ENCODE peak calls at places on chromosomes 5 and 9, in nine cellular contexts. One of them, this sample, is unnamed.

GRCh38 chr5:42595597-42595996 is 161.0 kb upstream of the CCDC152 start:
- DNase-seq in lower lobe of right lung: no peak
- DNase-seq in fibroblast of the aortic adventitia: no peak
- DNase-seq in stimulated activated CD4-positive, alpha-beta T cell treated with anti-CD3 and anti-CD28 coated beads, TNF-alpha, amount 100 ng/mL, for 24 hours: no peak
- DNase-seq in IMR-90: no peak
- DNase-seq in T-helper 1 cell: no peak
- DNase-seq in fibroblast of the conjunctiva: no peak
- DNase-seq in activated naive CD4-positive, alpha-beta T cell: no peak
- DNase-seq in CD4-positive, alpha-beta T cell: no peak
- DNase-seq in this sample: no peak

GRCh38 chr9:28059192-28059591 is 485.9 kb upstream of the C9orf72 start:
- DNase-seq in lower lobe of right lung: no peak
- DNase-seq in activated naive CD4-positive, alpha-beta T cell: no peak
- DNase-seq in IMR-90: no peak
- DNase-seq in fibroblast of the conjunctiva: no peak
- DNase-seq in T-helper 1 cell: no peak
- DNase-seq in stimulated activated CD4-positive, alpha-beta T cell treated with anti-CD3 and anti-CD28 coated beads, TNF-alpha, amount 100 ng/mL, for 24 hours: no peak
- DNase-seq in fibroblast of the aortic adventitia: no peak
- DNase-seq in CD4-positive, alpha-beta T cell: no peak
- DNase-seq in this sample: no peak

GRCh38 chr9:76459691-76460635 is 981 bp downstream of the GCNT1 start:
- DNase-seq in stimulated activated CD4-positive, alpha-beta T cell treated with anti-CD3 and anti-CD28 coated beads, TNF-alpha, amount 100 ng/mL, for 24 hours: no peak
- DNase-seq in activated naive CD4-positive, alpha-beta T cell: no peak
- DNase-seq in lower lobe of right lung: peak
- DNase-seq in fibroblast of the conjunctiva: no peak
- DNase-seq in T-helper 1 cell: no peak
- DNase-seq in IMR-90: peak
- DNase-seq in fibroblast of the aortic adventitia: peak
- DNase-seq in CD4-positive, alpha-beta T cell: no peak
- DNase-seq in this sample: peak

GRCh38 chr9:123550797-123551196 is 194.8 kb downstream of the CRB2 start:
- DNase-seq in T-helper 1 cell: no peak
- DNase-seq in activated naive CD4-positive, alpha-beta T cell: no peak
- DNase-seq in stimulated activated CD4-positive, alpha-beta T cell treated with anti-CD3 and anti-CD28 coated beads, TNF-alpha, amount 100 ng/mL, for 24 hours: no peak
- DNase-seq in fibroblast of the aortic adventitia: no peak
- DNase-seq in CD4-positive, alpha-beta T cell: no peak
- DNase-seq in lower lobe of right lung: no peak
- DNase-seq in fibroblast of the conjunctiva: no peak
- DNase-seq in IMR-90: no peak
- DNase-seq in this sample: no peak

GRCh38 chr5:54663876-54664275 is 146.3 kb downstream of the SNX18 start:
- DNase-seq in stimulated activated CD4-positive, alpha-beta T cell treated with anti-CD3 and anti-CD28 coated beads, TNF-alpha, amount 100 ng/mL, for 24 hours: no peak
- DNase-seq in IMR-90: peak
- DNase-seq in activated naive CD4-positive, alpha-beta T cell: no peak
- DNase-seq in CD4-positive, alpha-beta T cell: no peak
- DNase-seq in lower lobe of right lung: no peak
- DNase-seq in fibroblast of the conjunctiva: peak
- DNase-seq in T-helper 1 cell: no peak
- DNase-seq in fibroblast of the aortic adventitia: peak
- DNase-seq in this sample: peak

GRCh38 chr9:93871286-93871685 is 83.9 kb downstream of the BARX1 start:
- DNase-seq in IMR-90: no peak
- DNase-seq in activated naive CD4-positive, alpha-beta T cell: no peak
- DNase-seq in T-helper 1 cell: no peak
- DNase-seq in fibroblast of the aortic adventitia: no peak
- DNase-seq in lower lobe of right lung: no peak
- DNase-seq in stimulated activated CD4-positive, alpha-beta T cell treated with anti-CD3 and anti-CD28 coated beads, TNF-alpha, amount 100 ng/mL, for 24 hours: no peak
- DNase-seq in fibroblast of the conjunctiva: no peak
- DNase-seq in CD4-positive, alpha-beta T cell: no peak
- DNase-seq in this sample: no peak

GRCh38 chr5:10565785-10566506 is 2.1 kb downstream of the ANKRD33B start:
- DNase-seq in T-helper 1 cell: no peak
- DNase-seq in fibroblast of the aortic adventitia: no peak
- DNase-seq in CD4-positive, alpha-beta T cell: no peak
- DNase-seq in lower lobe of right lung: no peak
- DNase-seq in fibroblast of the conjunctiva: no peak
- DNase-seq in activated naive CD4-positive, alpha-beta T cell: no peak
- DNase-seq in stimulated activated CD4-positive, alpha-beta T cell treated with anti-CD3 and anti-CD28 coated beads, TNF-alpha, amount 100 ng/mL, for 24 hours: no peak
- DNase-seq in IMR-90: no peak
- DNase-seq in this sample: no peak

GRCh38 chr5:72847439-72847838 is 31.0 kb downstream of the TNPO1 start:
- DNase-seq in IMR-90: no peak
- DNase-seq in fibroblast of the conjunctiva: no peak
- DNase-seq in T-helper 1 cell: no peak
- DNase-seq in lower lobe of right lung: no peak
- DNase-seq in fibroblast of the aortic adventitia: peak
- DNase-seq in stimulated activated CD4-positive, alpha-beta T cell treated with anti-CD3 and anti-CD28 coated beads, TNF-alpha, amount 100 ng/mL, for 24 hours: no peak
- DNase-seq in CD4-positive, alpha-beta T cell: no peak
- DNase-seq in activated naive CD4-positive, alpha-beta T cell: no peak
- DNase-seq in this sample: peak

GRCh38 chr9:77763566-77763965 is 115.4 kb upstream of the GNA14 start:
- DNase-seq in IMR-90: no peak
- DNase-seq in lower lobe of right lung: no peak
- DNase-seq in T-helper 1 cell: no peak
- DNase-seq in fibroblast of the aortic adventitia: no peak
- DNase-seq in stimulated activated CD4-positive, alpha-beta T cell treated with anti-CD3 and anti-CD28 coated beads, TNF-alpha, amount 100 ng/mL, for 24 hours: no peak
- DNase-seq in CD4-positive, alpha-beta T cell: no peak
- DNase-seq in fibroblast of the conjunctiva: no peak
- DNase-seq in activated naive CD4-positive, alpha-beta T cell: no peak
- DNase-seq in this sample: no peak

GRCh38 chr9:132698989-132699388 is 28.7 kb downstream of the GTF3C4 start:
- DNase-seq in T-helper 1 cell: no peak
- DNase-seq in CD4-positive, alpha-beta T cell: no peak
- DNase-seq in lower lobe of right lung: no peak
- DNase-seq in fibroblast of the conjunctiva: no peak
- DNase-seq in stimulated activated CD4-positive, alpha-beta T cell treated with anti-CD3 and anti-CD28 coated beads, TNF-alpha, amount 100 ng/mL, for 24 hours: no peak
- DNase-seq in activated naive CD4-positive, alpha-beta T cell: no peak
- DNase-seq in fibroblast of the aortic adventitia: peak
- DNase-seq in IMR-90: no peak
- DNase-seq in this sample: no peak

GRCh38 chr9:100725376-100725775 is 147.5 kb downstream of the CAVIN4 start:
- DNase-seq in fibroblast of the aortic adventitia: no peak
- DNase-seq in activated naive CD4-positive, alpha-beta T cell: no peak
- DNase-seq in IMR-90: no peak
- DNase-seq in stimulated activated CD4-positive, alpha-beta T cell treated with anti-CD3 and anti-CD28 coated beads, TNF-alpha, amount 100 ng/mL, for 24 hours: no peak
- DNase-seq in fibroblast of the conjunctiva: no peak
- DNase-seq in lower lobe of right lung: no peak
- DNase-seq in CD4-positive, alpha-beta T cell: no peak
- DNase-seq in T-helper 1 cell: no peak
- DNase-seq in this sample: no peak

GRCh38 chr9:131954299-131954698 is 125.4 kb downstream of the MED27 start:
- DNase-seq in IMR-90: no peak
- DNase-seq in fibroblast of the aortic adventitia: no peak
- DNase-seq in T-helper 1 cell: no peak
- DNase-seq in activated naive CD4-positive, alpha-beta T cell: no peak
- DNase-seq in fibroblast of the conjunctiva: no peak
- DNase-seq in stimulated activated CD4-positive, alpha-beta T cell treated with anti-CD3 and anti-CD28 coated beads, TNF-alpha, amount 100 ng/mL, for 24 hours: no peak
- DNase-seq in lower lobe of right lung: no peak
- DNase-seq in CD4-positive, alpha-beta T cell: no peak
- DNase-seq in this sample: no peak

GRCh38 chr9:69243116-69243515 is 69.0 kb downstream of the TJP2 start:
- DNase-seq in stimulated activated CD4-positive, alpha-beta T cell treated with anti-CD3 and anti-CD28 coated beads, TNF-alpha, amount 100 ng/mL, for 24 hours: no peak
- DNase-seq in fibroblast of the conjunctiva: no peak
- DNase-seq in lower lobe of right lung: no peak
- DNase-seq in activated naive CD4-positive, alpha-beta T cell: no peak
- DNase-seq in CD4-positive, alpha-beta T cell: no peak
- DNase-seq in T-helper 1 cell: no peak
- DNase-seq in fibroblast of the aortic adventitia: no peak
- DNase-seq in IMR-90: no peak
- DNase-seq in this sample: no peak

GRCh38 chr9:129570450-129571297 is 50.2 kb downstream of the C9orf50 start:
- DNase-seq in IMR-90: peak
- DNase-seq in fibroblast of the conjunctiva: peak
- DNase-seq in activated naive CD4-positive, alpha-beta T cell: no peak
- DNase-seq in fibroblast of the aortic adventitia: peak
- DNase-seq in CD4-positive, alpha-beta T cell: no peak
- DNase-seq in T-helper 1 cell: no peak
- DNase-seq in stimulated activated CD4-positive, alpha-beta T cell treated with anti-CD3 and anti-CD28 coated beads, TNF-alpha, amount 100 ng/mL, for 24 hours: no peak
- DNase-seq in lower lobe of right lung: no peak
- DNase-seq in this sample: peak

GRCh38 chr5:65722575-65723424 is 795 bp downstream of the NLN start:
- DNase-seq in lower lobe of right lung: no peak
- DNase-seq in CD4-positive, alpha-beta T cell: no peak
- DNase-seq in activated naive CD4-positive, alpha-beta T cell: no peak
- DNase-seq in stimulated activated CD4-positive, alpha-beta T cell treated with anti-CD3 and anti-CD28 coated beads, TNF-alpha, amount 100 ng/mL, for 24 hours: no peak
- DNase-seq in fibroblast of the aortic adventitia: peak
- DNase-seq in IMR-90: peak
- DNase-seq in T-helper 1 cell: no peak
- DNase-seq in fibroblast of the conjunctiva: peak
- DNase-seq in this sample: peak

GRCh38 chr5:14337603-14338002 is 194.5 kb downstream of the TRIO start:
- DNase-seq in T-helper 1 cell: no peak
- DNase-seq in fibroblast of the conjunctiva: no peak
- DNase-seq in IMR-90: no peak
- DNase-seq in stimulated activated CD4-positive, alpha-beta T cell treated with anti-CD3 and anti-CD28 coated beads, TNF-alpha, amount 100 ng/mL, for 24 hours: no peak
- DNase-seq in CD4-positive, alpha-beta T cell: no peak
- DNase-seq in activated naive CD4-positive, alpha-beta T cell: no peak
- DNase-seq in fibroblast of the aortic adventitia: no peak
- DNase-seq in lower lobe of right lung: no peak
- DNase-seq in this sample: peak

GRCh38 chr5:51385214-51385613 is 2.0 kb downstream of the ISL1 start:
- DNase-seq in lower lobe of right lung: no peak
- DNase-seq in stimulated activated CD4-positive, alpha-beta T cell treated with anti-CD3 and anti-CD28 coated beads, TNF-alpha, amount 100 ng/mL, for 24 hours: no peak
- DNase-seq in IMR-90: no peak
- DNase-seq in T-helper 1 cell: no peak
- DNase-seq in fibroblast of the aortic adventitia: peak
- DNase-seq in activated naive CD4-positive, alpha-beta T cell: no peak
- DNase-seq in CD4-positive, alpha-beta T cell: no peak
- DNase-seq in fibroblast of the conjunctiva: no peak
- DNase-seq in this sample: no peak

GRCh38 chr5:123786411-123786810 is 274.4 kb downstream of the CSNK1G3 start:
- DNase-seq in activated naive CD4-positive, alpha-beta T cell: no peak
- DNase-seq in T-helper 1 cell: no peak
- DNase-seq in CD4-positive, alpha-beta T cell: no peak
- DNase-seq in fibroblast of the aortic adventitia: no peak
- DNase-seq in fibroblast of the conjunctiva: no peak
- DNase-seq in IMR-90: no peak
- DNase-seq in lower lobe of right lung: no peak
- DNase-seq in stimulated activated CD4-positive, alpha-beta T cell treated with anti-CD3 and anti-CD28 coated beads, TNF-alpha, amount 100 ng/mL, for 24 hours: no peak
- DNase-seq in this sample: no peak

GRCh38 chr9:19451240-19452087 is 42.7 kb downstream of the ACER2 start:
- DNase-seq in fibroblast of the conjunctiva: no peak
- DNase-seq in fibroblast of the aortic adventitia: no peak
- DNase-seq in lower lobe of right lung: no peak
- DNase-seq in activated naive CD4-positive, alpha-beta T cell: no peak
- DNase-seq in T-helper 1 cell: no peak
- DNase-seq in IMR-90: no peak
- DNase-seq in CD4-positive, alpha-beta T cell: no peak
- DNase-seq in stimulated activated CD4-positive, alpha-beta T cell treated with anti-CD3 and anti-CD28 coated beads, TNF-alpha, amount 100 ng/mL, for 24 hours: no peak
- DNase-seq in this sample: no peak

GRCh38 chr9:89815903-89816573 is 211.2 kb downstream of the GADD45G start:
- DNase-seq in stimulated activated CD4-positive, alpha-beta T cell treated with anti-CD3 and anti-CD28 coated beads, TNF-alpha, amount 100 ng/mL, for 24 hours: no peak
- DNase-seq in fibroblast of the aortic adventitia: no peak
- DNase-seq in T-helper 1 cell: no peak
- DNase-seq in fibroblast of the conjunctiva: no peak
- DNase-seq in IMR-90: no peak
- DNase-seq in activated naive CD4-positive, alpha-beta T cell: no peak
- DNase-seq in lower lobe of right lung: no peak
- DNase-seq in CD4-positive, alpha-beta T cell: no peak
- DNase-seq in this sample: no peak